ENCODE peak calls at places on chromosome X, in four cellular contexts. G is body of pancreas, I is HepG2, T is Peyer's patch. Z is an unnamed sample.

GRCh38 chrX:39755152-39756032 is 342.4 kb downstream of the BCOR start:
- DNase-seq in G (peak), T (no peak), I (peak), Z (no peak)

GRCh38 chrX:129585691-129586090 is 45.6 kb downstream of the OCRL start:
- DNase-seq in G (no peak), I (peak), T (no peak), Z (no peak)

GRCh38 chrX:68504237-68504636 is 5.4 kb downstream of the YIPF6 start:
- DNase-seq in G (no peak), T (no peak), I (no peak), Z (no peak)

GRCh38 chrX:3638280-3638873 is 75.1 kb downstream of the PRKX start:
- DNase-seq in G (peak), I (peak), T (no peak), Z (no peak)

GRCh38 chrX:72576161-72576896 is 3.7 kb upstream of the HDAC8 start:
- DNase-seq in G (no peak), T (no peak), I (peak), Z (no peak)

GRCh38 chrX:16946971-16947562 is 609 bp downstream of the REPS2 start:
- DNase-seq in I (no peak), T (no peak), G (peak), Z (no peak)

GRCh38 chrX:21747523-21747922 is 10.4 kb downstream of the SMPX start:
- DNase-seq in G (no peak), I (no peak), T (no peak), Z (no peak)

GRCh38 chrX:47243351-47243750 is 10.5 kb downstream of the USP11 start:
- DNase-seq in G (no peak), I (no peak), T (no peak), Z (no peak)

GRCh38 chrX:94914235-94914634 is 1240.2 kb downstream of the FAM133A start:
- DNase-seq in I (no peak), T (no peak), G (no peak), Z (no peak)

GRCh38 chrX:72045552-72046277 is 86.0 kb downstream of the RTL5 start:
- DNase-seq in G (no peak), T (no peak), I (no peak), Z (peak)

GRCh38 chrX:102651968-102652744 is 873 bp downstream of the GPRASP1 start:
- DNase-seq in G (peak), I (no peak), T (peak), Z (no peak)

GRCh38 chrX:131388293-131388692 is 99.2 kb upstream of the IGSF1 start:
- DNase-seq in I (no peak), G (no peak), T (no peak), Z (no peak)

GRCh38 chrX:148567779-148568178 is 67.4 kb downstream of the AFF2 start:
- DNase-seq in I (no peak), G (no peak), T (no peak), Z (no peak)

GRCh38 chrX:8455600-8455999 is 9.0 kb upstream of the VCX3B start:
- DNase-seq in I (no peak), G (no peak), T (no peak), Z (no peak)
- TF ChIP-seq CTCF in I (no peak), G (no peak), T (no peak), Z (peak)

GRCh38 chrX:37976153-37976552 is 30.2 kb upstream of the SYTL5 start:
- DNase-seq in I (no peak), T (no peak), G (no peak), Z (no peak)
- TF ChIP-seq CTCF in I (no peak), T (no peak), G (no peak), Z (no peak)

GRCh38 chrX:121310820-121311219 is 263.4 kb downstream of the GLUD2 start:
- DNase-seq in G (no peak), T (no peak), I (no peak), Z (no peak)

GRCh38 chrX:121307441-121307840 is 260.0 kb downstream of the GLUD2 start:
- DNase-seq in G (no peak), I (no peak), T (no peak), Z (no peak)

DNA sequence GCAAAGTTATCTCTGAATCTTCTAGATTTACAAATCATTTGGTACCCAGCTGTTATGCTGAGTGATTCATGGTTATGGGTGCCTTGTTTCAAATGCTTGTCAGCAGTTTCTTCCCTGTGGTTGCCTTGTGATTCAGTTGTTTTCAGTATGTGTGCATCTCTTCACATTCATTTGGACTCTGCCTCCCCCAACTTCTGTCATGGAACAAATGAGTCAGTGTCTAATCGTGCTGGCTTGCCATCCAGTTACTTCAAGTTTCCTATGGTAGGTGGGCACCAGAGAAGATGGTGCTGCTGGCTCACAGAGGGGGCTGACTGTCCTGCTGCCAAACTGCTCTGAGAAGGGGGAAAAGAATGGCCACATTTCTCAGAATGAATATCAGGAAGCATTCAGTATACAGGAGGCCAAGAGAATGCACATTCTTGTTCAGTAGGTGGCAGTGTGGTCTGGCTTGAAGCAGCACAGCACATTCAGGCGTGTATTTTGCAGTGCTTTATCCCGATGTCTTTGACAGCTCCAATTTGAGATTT is 260.9 kb downstream of the GLUD2 start:
- DNase-seq in T (no peak), G (peak), I (peak), Z (peak)
- TF ChIP-seq CTCF in T (no peak), G (peak), I (peak), Z (peak)

GRCh38 chrX:133792198-133792953 is 193.0 kb downstream of the GPC3 start:
- DNase-seq in G (peak), T (peak), I (peak), Z (peak)
- TF ChIP-seq CTCF in G (peak), T (peak), I (peak), Z (peak)

DNA sequence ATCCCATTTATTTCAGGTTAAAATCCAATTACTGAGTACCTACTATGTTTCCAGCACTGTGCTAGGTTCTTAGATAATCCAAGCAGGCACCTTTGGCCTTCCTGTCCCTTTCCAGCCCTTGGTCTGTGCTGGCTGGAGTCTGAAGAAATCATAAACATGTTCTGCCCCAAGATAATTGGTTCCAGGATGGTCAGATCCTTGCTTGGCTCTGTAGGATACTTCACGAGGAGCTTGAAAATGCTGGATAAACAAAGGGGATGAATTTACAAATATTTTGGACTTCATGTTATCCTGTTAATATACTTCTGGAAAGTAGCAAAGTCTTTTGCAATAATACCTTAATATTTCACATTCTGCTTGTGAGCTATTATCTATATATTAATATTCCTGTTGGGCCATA is 35.0 kb upstream of the FHL1 start:
- DNase-seq in I (no peak), G (no peak), T (no peak), Z (no peak)
- TF ChIP-seq CTCF in I (no peak), G (no peak), T (no peak), Z (no peak)

DNA sequence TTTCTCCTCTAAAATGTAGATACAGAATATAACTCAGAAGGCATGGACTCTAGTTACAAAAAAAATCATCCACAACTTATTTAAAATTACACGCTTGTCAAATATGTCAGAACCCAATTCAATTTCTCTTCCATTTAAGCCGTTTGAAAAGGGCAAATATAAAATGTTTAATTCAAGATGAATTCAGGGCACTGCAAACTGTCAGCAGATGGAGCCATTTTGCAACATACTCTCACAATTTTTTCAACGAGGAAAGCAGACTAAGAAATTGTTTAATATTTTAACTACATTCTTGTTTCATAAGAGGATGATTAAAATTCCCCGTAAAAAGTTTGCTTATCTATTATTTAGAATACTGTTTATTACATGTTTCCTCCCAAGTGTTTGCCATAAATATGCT is 321.3 kb upstream of the CPXCR1 start:
- DNase-seq in G (no peak), I (peak), T (no peak), Z (no peak)
- TF ChIP-seq CTCF in G (no peak), I (peak), T (no peak), Z (peak)

DNA sequence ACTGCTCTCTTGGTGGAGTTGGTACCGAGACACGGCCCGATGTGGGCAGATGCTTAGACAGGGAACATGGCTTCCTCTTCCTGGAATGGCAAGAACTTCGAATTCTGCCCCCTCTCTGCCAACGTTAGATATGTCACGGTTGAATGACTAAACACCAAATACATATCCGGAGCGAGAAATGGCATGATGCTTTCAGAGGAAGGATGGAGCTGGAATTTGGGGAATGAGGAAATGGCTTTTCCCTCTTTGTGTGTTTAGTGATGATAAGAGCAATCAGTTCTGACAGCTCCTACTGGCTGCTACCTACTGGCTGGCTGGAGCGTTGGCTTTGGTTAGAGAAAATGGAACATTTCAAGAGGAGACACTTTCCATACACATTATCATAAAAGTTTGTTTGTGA is 140.0 kb downstream of the DHRSX start:
- DNase-seq in G (peak), I (peak), T (no peak), Z (no peak)
- TF ChIP-seq CTCF in G (no peak), I (no peak), T (no peak), Z (no peak)

GRCh38 chrX:125203737-125204578 is 115.7 kb upstream of the TEX13C start:
- DNase-seq in G (peak), I (no peak), T (no peak), Z (peak)

GRCh38 chrX:125203379-125203736 is 116.3 kb upstream of the TEX13C start:
- DNase-seq in T (no peak), G (no peak), I (no peak), Z (no peak)

GRCh38 chrX:125205918-125206665 is 113.6 kb upstream of the TEX13C start:
- DNase-seq in I (no peak), T (no peak), G (peak), Z (no peak)

GRCh38 chrX:125202486-125203378 is 116.9 kb upstream of the TEX13C start:
- DNase-seq in T (no peak), I (no peak), G (no peak), Z (no peak)

GRCh38 chrX:125205084-125205917 is 114.4 kb upstream of the TEX13C start:
- DNase-seq in T (no peak), G (peak), I (no peak), Z (peak)
- TF ChIP-seq CTCF in T (no peak), G (peak), I (no peak), Z (no peak)

DNA sequence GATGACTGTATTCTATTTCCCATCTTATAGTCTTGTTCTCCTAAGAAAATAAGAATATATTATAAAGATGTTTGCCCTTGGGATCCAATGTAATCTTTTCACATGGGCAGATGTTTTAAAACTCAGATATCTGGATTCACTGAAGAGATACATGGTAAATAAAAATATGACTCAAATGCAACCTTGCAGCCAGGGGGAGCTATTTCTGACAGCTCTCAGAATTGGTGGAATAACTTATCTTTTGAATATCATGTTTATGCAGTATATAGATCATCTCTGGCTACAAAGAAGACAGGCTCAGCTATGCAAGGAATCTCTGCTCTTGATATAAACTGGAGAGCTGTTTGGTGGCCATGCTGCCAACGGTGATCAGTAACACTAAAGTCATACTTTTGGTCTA is 274.7 kb downstream of the GLUD2 start:
- DNase-seq in T (no peak), G (no peak), I (no peak), Z (no peak)
- TF ChIP-seq CTCF in T (no peak), G (no peak), I (no peak), Z (peak)